ENCODE peak calls at places on chromosome 5, in nine cellular contexts. One of them, this sample, is unnamed.

GRCh38 chr5:159510282-159510681 is 180.0 kb upstream of the IL12B start:
- DNase-seq in chondrocyte: peak
- DNase-seq in HCT116: no peak
- DNase-seq in adrenal gland: peak
- DNase-seq in brain pericyte: peak
- DNase-seq in IMR-90: peak
- DNase-seq in epithelial cell of esophagus: peak
- DNase-seq in neural crest cell: peak
- DNase-seq in activated naive CD4-positive, alpha-beta T cell: no peak
- DNase-seq in this sample: no peak

GRCh38 chr5:139982157-139982974 is 60.7 kb downstream of the NRG2 start:
- DNase-seq in chondrocyte: no peak
- DNase-seq in HCT116: no peak
- DNase-seq in adrenal gland: peak
- DNase-seq in brain pericyte: no peak
- DNase-seq in IMR-90: peak
- DNase-seq in epithelial cell of esophagus: peak
- DNase-seq in neural crest cell: no peak
- DNase-seq in activated naive CD4-positive, alpha-beta T cell: no peak
- DNase-seq in this sample: no peak

GRCh38 chr5:131513780-131514179 is 121.2 kb downstream of the RAPGEF6 start:
- DNase-seq in chondrocyte: no peak
- DNase-seq in HCT116: no peak
- DNase-seq in adrenal gland: no peak
- DNase-seq in brain pericyte: no peak
- DNase-seq in IMR-90: no peak
- DNase-seq in epithelial cell of esophagus: no peak
- DNase-seq in neural crest cell: no peak
- DNase-seq in activated naive CD4-positive, alpha-beta T cell: no peak
- DNase-seq in this sample: no peak

GRCh38 chr5:65663804-65664521 is 39.1 kb downstream of the SHLD3 start:
- DNase-seq in chondrocyte: no peak
- DNase-seq in HCT116: peak
- DNase-seq in adrenal gland: no peak
- DNase-seq in brain pericyte: no peak
- DNase-seq in IMR-90: peak
- DNase-seq in epithelial cell of esophagus: peak
- DNase-seq in neural crest cell: no peak
- DNase-seq in activated naive CD4-positive, alpha-beta T cell: no peak
- DNase-seq in this sample: no peak

GRCh38 chr5:16805478-16805877 is 130.6 kb downstream of the MYO10 start:
- DNase-seq in chondrocyte: no peak
- DNase-seq in HCT116: no peak
- DNase-seq in adrenal gland: no peak
- DNase-seq in brain pericyte: no peak
- DNase-seq in IMR-90: no peak
- DNase-seq in epithelial cell of esophagus: no peak
- DNase-seq in neural crest cell: no peak
- DNase-seq in activated naive CD4-positive, alpha-beta T cell: no peak
- DNase-seq in this sample: no peak

GRCh38 chr5:39775458-39776365 is 350.9 kb upstream of the DAB2 start:
- DNase-seq in chondrocyte: no peak
- DNase-seq in HCT116: no peak
- DNase-seq in adrenal gland: no peak
- DNase-seq in brain pericyte: no peak
- DNase-seq in IMR-90: peak
- DNase-seq in epithelial cell of esophagus: peak
- DNase-seq in neural crest cell: no peak
- DNase-seq in activated naive CD4-positive, alpha-beta T cell: no peak
- DNase-seq in this sample: no peak

GRCh38 chr5:124263680-124264491 is 482.6 kb downstream of the ZNF608 start:
- DNase-seq in chondrocyte: no peak
- DNase-seq in HCT116: no peak
- DNase-seq in adrenal gland: no peak
- DNase-seq in brain pericyte: peak
- DNase-seq in IMR-90: no peak
- DNase-seq in epithelial cell of esophagus: peak
- DNase-seq in neural crest cell: no peak
- DNase-seq in activated naive CD4-positive, alpha-beta T cell: no peak
- DNase-seq in this sample: no peak

GRCh38 chr5:116137544-116138378 is 52.9 kb downstream of the COMMD10 start:
- DNase-seq in chondrocyte: no peak
- DNase-seq in HCT116: peak
- DNase-seq in adrenal gland: no peak
- DNase-seq in brain pericyte: peak
- DNase-seq in IMR-90: peak
- DNase-seq in epithelial cell of esophagus: peak
- DNase-seq in neural crest cell: peak
- DNase-seq in activated naive CD4-positive, alpha-beta T cell: no peak
- DNase-seq in this sample: no peak

GRCh38 chr5:108726446-108727091 is 21.1 kb upstream of the FER start:
- DNase-seq in chondrocyte: no peak
- DNase-seq in HCT116: no peak
- DNase-seq in adrenal gland: no peak
- DNase-seq in brain pericyte: no peak
- DNase-seq in IMR-90: peak
- DNase-seq in epithelial cell of esophagus: peak
- DNase-seq in neural crest cell: no peak
- DNase-seq in activated naive CD4-positive, alpha-beta T cell: no peak
- DNase-seq in this sample: no peak

GRCh38 chr5:94577466-94578245 is 40.7 kb downstream of the KIAA0825 start:
- DNase-seq in chondrocyte: no peak
- DNase-seq in HCT116: no peak
- DNase-seq in adrenal gland: no peak
- DNase-seq in brain pericyte: no peak
- DNase-seq in IMR-90: no peak
- DNase-seq in epithelial cell of esophagus: no peak
- DNase-seq in neural crest cell: no peak
- DNase-seq in activated naive CD4-positive, alpha-beta T cell: no peak
- DNase-seq in this sample: no peak